ENCODE peak calls at places on chromosomes 5 and 9, in ten cellular contexts. Q is Right ventricle myocardium inferior; Y is activated naive CD4-positive, alpha-beta T cell treated with Interleukin-2 at 50 U/mL for 16 hours; T is C1 segment of cervical spinal cord; I is HT-29; G is foreskin fibroblast; L is astrocyte; D is HEK293T; V is HL-60; F is OCI-LY7. J is an unnamed sample.

GRCh38 chr9:113548221-113549041 is 84.9 kb downstream of the RGS3 start:
- DNase-seq in L (peak; percentile 86), G (peak; percentile 16), V (peak; percentile 20), D (no peak), Q (peak; percentile 88), T (peak; percentile 52), F (peak; percentile 22), Y (peak; percentile 19), I (peak; percentile 47), J (no peak)

GRCh38 chr5:81513982-81514381 is 120.0 kb upstream of the ACOT12 start:
- DNase-seq in V (no peak), I (peak; percentile 43), Q (no peak), Y (no peak), L (no peak), D (no peak), T (no peak), F (peak; percentile 46), G (no peak), J (no peak)

GRCh38 chr9:104774831-104775573 is 11.1 kb downstream of the NIPSNAP3B start:
- DNase-seq in D (no peak), V (peak; percentile 77), F (peak; percentile 59), Q (no peak), Y (no peak), T (no peak), L (no peak), I (no peak), G (no peak), J (no peak)

GRCh38 chr5:82985763-82986162 is 91.4 kb downstream of the TMEM167A start:
- DNase-seq in Q (no peak), D (no peak), L (no peak), I (no peak), Y (no peak), V (no peak), G (no peak), T (no peak), F (no peak), J (no peak)

GRCh38 chr9:106616026-106616425 is 246.9 kb upstream of the ZNF462 start:
- DNase-seq in Y (no peak), L (no peak), T (peak; percentile 2), G (no peak), Q (no peak), D (no peak), I (no peak), V (no peak), F (no peak), J (no peak)

GRCh38 chr5:40401965-40402364 is 277.8 kb upstream of the PTGER4 start:
- DNase-seq in L (no peak), V (no peak), Y (peak; percentile 50), G (peak; percentile 81), D (no peak), F (no peak), I (no peak), Q (no peak), T (no peak), J (peak; percentile 38)

GRCh38 chr5:61496406-61497307 is 164.6 kb downstream of the ZSWIM6 start:
- DNase-seq in T (peak; percentile 11), D (no peak), V (no peak), F (no peak), Y (no peak), Q (no peak), I (no peak), G (peak; percentile 10), L (peak; percentile 9), J (no peak)

GRCh38 chr5:150389759-150390256 is 22.9 kb downstream of the CD74 start:
- DNase-seq in V (no peak), D (no peak), L (no peak), I (no peak), Q (peak; percentile 25), F (no peak), Y (no peak), T (no peak), G (no peak), J (no peak)

GRCh38 chr9:3977388-3977787 is 322.5 kb downstream of the GLIS3 start:
- DNase-seq in G (no peak), Y (no peak), D (no peak), I (no peak), L (no peak), Q (no peak), V (no peak), T (no peak), F (no peak), J (no peak)

GRCh38 chr5:26329562-26330189 is 708.7 kb downstream of the CDH9 start:
- DNase-seq in F (no peak), D (peak; percentile 10), G (no peak), T (no peak), L (no peak), Q (no peak), I (peak; percentile 16), V (no peak), Y (no peak), J (no peak)

GRCh38 chr9:91837982-91838731 is 111.9 kb downstream of the ROR2 start:
- DNase-seq in Y (no peak), D (peak; percentile 39), V (no peak), I (peak; percentile 19), T (no peak), F (no peak), L (peak; percentile 16), Q (no peak), G (peak; percentile 47), J (no peak)

GRCh38 chr5:170135796-170136490 is 30.2 kb downstream of the FOXI1 start:
- DNase-seq in F (no peak), L (no peak), D (no peak), Y (no peak), V (no peak), T (no peak), G (peak; percentile 19), Q (no peak), I (no peak), J (no peak)